ENCODE peak calls at places on chromosomes 6 and 20, in seven cellular contexts. L is activated naive CD4-positive, alpha-beta T cell treated with anti-CD3 and anti-CD28 coated beads for 36 hours; H is cardiac muscle cell; J is upper lobe of right lung; Q is B cell; E is GM12892; B is stimulated activated CD8-positive, alpha-beta memory T cell treated with anti-CD3 and anti-CD28 coated beads, Interleukin-12 subunit alpha, Interleukin-12 subunit beta, amount 100 ng/mL, for 4 hours. P is an unnamed sample.

GRCh38 chr20:46634528-46634927 is 16.7 kb downstream of the SLC13A3 start:
- DNase-seq in Q (no peak), H (no peak), E (no peak), B (no peak), L (no peak), J (no peak), P (no peak)

GRCh38 chr20:34546751-34547181 is 11.8 kb upstream of the MAP1LC3A start:
- DNase-seq in E (no peak), J (no peak), B (no peak), H (no peak), Q (no peak), L (no peak), P (no peak)

GRCh38 chr6:34285571-34285970 is 36.8 kb upstream of the SMIM29 start:
- DNase-seq in B (no peak), J (no peak), Q (no peak), E (no peak), L (no peak), H (no peak), P (no peak)

GRCh38 chr20:7883741-7884140 is 56.5 kb downstream of the HAO1 start:
- DNase-seq in B (no peak), L (no peak), E (no peak), Q (no peak), H (no peak), J (no peak), P (no peak)

GRCh38 chr20:18404172-18404571 is 62.7 kb downstream of the DZANK1 start:
- DNase-seq in Q (no peak), J (no peak), E (no peak), B (no peak), H (no peak), L (no peak), P (no peak)

GRCh38 chr6:46175446-46175845 is 4.7 kb upstream of the ENPP5 start:
- DNase-seq in E (no peak), L (no peak), B (no peak), Q (no peak), J (no peak), H (no peak), P (peak; percentile 41)

GRCh38 chr6:3271756-3272155 is 13.0 kb downstream of the PSMG4 start:
- DNase-seq in E (no peak), H (no peak), B (no peak), L (no peak), J (no peak), Q (no peak), P (no peak)

GRCh38 chr20:43404880-43405279 is 52.8 kb upstream of the SRSF6 start:
- DNase-seq in J (no peak), B (no peak), Q (no peak), H (no peak), L (peak; percentile 71), E (no peak), P (peak; percentile 42)

GRCh38 chr6:148874698-148875293 is 128.0 kb downstream of the UST start:
- DNase-seq in Q (no peak), H (peak; percentile 90), E (no peak), L (no peak), B (no peak), J (no peak), P (no peak)

GRCh38 chr6:158008894-158009891 is 27.5 kb downstream of the SYNJ2 start:
- DNase-seq in B (no peak), L (peak; percentile 51), J (peak; percentile 68), E (no peak), Q (no peak), H (no peak), P (no peak)